ENCODE peak calls at places on chromosomes 3 and 15, in nine cellular contexts. One of them, this sample, is unnamed.

GRCh38 chr3:31253782-31254181 is 278.9 kb upstream of the STT3B start:
- DNase-seq in nucleus accumbens: no peak
- DNase-seq in HFF-Myc: no peak
- DNase-seq in upper lobe of right lung: no peak
- DNase-seq in head of caudate nucleus: no peak
- DNase-seq in thoracic aorta: no peak
- DNase-seq in GM20000: no peak
- DNase-seq in colonic mucosa: no peak
- DNase-seq in germinal center: no peak
- DNase-seq in this sample: no peak

GRCh38 chr3:58388550-58389061 is 45.0 kb downstream of the PDHB start:
- DNase-seq in nucleus accumbens: no peak
- DNase-seq in HFF-Myc: peak
- DNase-seq in upper lobe of right lung: no peak
- DNase-seq in head of caudate nucleus: no peak
- DNase-seq in thoracic aorta: no peak
- DNase-seq in GM20000: no peak
- DNase-seq in colonic mucosa: no peak
- DNase-seq in germinal center: no peak
- DNase-seq in this sample: peak

GRCh38 chr3:72591522-72592421 is 256.5 kb downstream of the SHQ1 start:
- DNase-seq in nucleus accumbens: no peak
- DNase-seq in HFF-Myc: peak
- DNase-seq in upper lobe of right lung: no peak
- DNase-seq in head of caudate nucleus: no peak
- DNase-seq in thoracic aorta: peak
- DNase-seq in GM20000: no peak
- DNase-seq in colonic mucosa: peak
- DNase-seq in germinal center: no peak
- DNase-seq in this sample: peak

GRCh38 chr15:88118741-88119140 is 137.8 kb downstream of the NTRK3 start:
- DNase-seq in nucleus accumbens: no peak
- DNase-seq in HFF-Myc: no peak
- DNase-seq in upper lobe of right lung: no peak
- DNase-seq in head of caudate nucleus: no peak
- DNase-seq in thoracic aorta: no peak
- DNase-seq in GM20000: no peak
- DNase-seq in colonic mucosa: no peak
- DNase-seq in germinal center: no peak
- DNase-seq in this sample: no peak

GRCh38 chr3:165624761-165625160 is 212.5 kb downstream of the BCHE start:
- DNase-seq in nucleus accumbens: no peak
- DNase-seq in HFF-Myc: no peak
- DNase-seq in upper lobe of right lung: no peak
- DNase-seq in head of caudate nucleus: no peak
- DNase-seq in thoracic aorta: no peak
- DNase-seq in GM20000: no peak
- DNase-seq in colonic mucosa: no peak
- DNase-seq in germinal center: no peak
- DNase-seq in this sample: no peak

GRCh38 chr3:166818464-166818863 is 561.6 kb downstream of the ZBBX start:
- DNase-seq in nucleus accumbens: no peak
- DNase-seq in HFF-Myc: no peak
- DNase-seq in upper lobe of right lung: no peak
- DNase-seq in head of caudate nucleus: no peak
- DNase-seq in thoracic aorta: no peak
- DNase-seq in GM20000: no peak
- DNase-seq in colonic mucosa: no peak
- DNase-seq in germinal center: no peak
- DNase-seq in this sample: no peak

GRCh38 chr3:194814878-194815357 is 129.2 kb downstream of the FAM43A start:
- DNase-seq in nucleus accumbens: no peak
- DNase-seq in HFF-Myc: no peak
- DNase-seq in upper lobe of right lung: no peak
- DNase-seq in head of caudate nucleus: peak
- DNase-seq in thoracic aorta: no peak
- DNase-seq in GM20000: no peak
- DNase-seq in colonic mucosa: no peak
- DNase-seq in germinal center: no peak
- DNase-seq in this sample: no peak

GRCh38 chr15:88465633-88466219 is 1.5 kb downstream of the MRPL46 start:
- DNase-seq in nucleus accumbens: no peak
- DNase-seq in HFF-Myc: no peak
- DNase-seq in upper lobe of right lung: no peak
- DNase-seq in head of caudate nucleus: no peak
- DNase-seq in thoracic aorta: no peak
- DNase-seq in GM20000: no peak
- DNase-seq in colonic mucosa: no peak
- DNase-seq in germinal center: no peak
- DNase-seq in this sample: no peak

GRCh38 chr15:28887344-28888174 is 1.8 kb downstream of the APBA2 start:
- DNase-seq in nucleus accumbens: no peak
- DNase-seq in HFF-Myc: no peak
- DNase-seq in upper lobe of right lung: no peak
- DNase-seq in head of caudate nucleus: no peak
- DNase-seq in thoracic aorta: no peak
- DNase-seq in GM20000: no peak
- DNase-seq in colonic mucosa: no peak
- DNase-seq in germinal center: no peak
- DNase-seq in this sample: no peak